ENCODE peak calls at places on chromosome X, in ten cellular contexts. M is ELF-1, Y is T-helper 1 cell, O is DMS53, G is fibroblast of villous mesenchyme, H is choroid plexus epithelial cell, Z is sciatic nerve, L is 8988T, B is osteocyte, C is left ventricle myocardium inferior. R is an unnamed sample.

GRCh38 chrX:13692771-13693231 is 3.9 kb downstream of the RAB9A start:
- DNase-seq in O (no peak), B (no peak), M (no peak), Y (no peak), G (no peak), L (no peak), H (no peak), Z (no peak), C (no peak), R (no peak)

GRCh38 chrX:117743469-117744251 is 372.9 kb downstream of the KLHL13 start:
- DNase-seq in H (peak), B (no peak), G (no peak), C (no peak), L (no peak), O (peak), Y (no peak), Z (no peak), M (peak), R (no peak)

GRCh38 chrX:129983575-129984131 is 1.2 kb downstream of the BCORL1 start:
- DNase-seq in C (no peak), M (peak), G (peak), H (no peak), B (no peak), Z (peak), O (peak), L (no peak), Y (no peak), R (peak)

GRCh38 chrX:133859860-133860259 is 125.5 kb downstream of the GPC3 start:
- DNase-seq in Z (no peak), G (peak), O (peak), Y (no peak), C (no peak), B (no peak), M (no peak), H (peak), L (no peak), R (no peak)

GRCh38 chrX:136495043-136495442 is 2.3 kb upstream of the HTATSF1 start:
- DNase-seq in Z (no peak), H (no peak), Y (no peak), L (no peak), O (no peak), C (no peak), M (no peak), B (no peak), G (no peak), R (no peak)

GRCh38 chrX:71573591-71573990 is 4.6 kb upstream of the GCNA start:
- DNase-seq in C (no peak), B (no peak), O (no peak), G (no peak), L (no peak), M (no peak), Z (no peak), H (no peak), Y (no peak), R (no peak)

GRCh38 chrX:1914606-1915365 is 299.9 kb downstream of the ASMT start:
- DNase-seq in Y (no peak), G (no peak), H (no peak), B (no peak), O (no peak), L (no peak), Z (no peak), M (peak), C (no peak), R (no peak)

GRCh38 chrX:65723706-65724105 is 56.3 kb downstream of the MSN start:
- DNase-seq in Y (no peak), O (no peak), Z (no peak), M (no peak), H (peak), B (no peak), G (peak), C (no peak), L (no peak), R (no peak)

GRCh38 chrX:14039344-14039743 is 9.7 kb upstream of the GEMIN8 start:
- DNase-seq in H (peak), G (peak), M (no peak), C (no peak), B (no peak), Z (peak), O (peak), Y (peak), L (no peak), R (peak)

GRCh38 chrX:151031365-151031975 is 48.3 kb downstream of the HMGB3 start:
- DNase-seq in C (no peak), O (peak), Z (no peak), L (no peak), G (no peak), H (no peak), M (no peak), Y (no peak), B (no peak), R (no peak)

GRCh38 chrX:23784487-23785301 is 1.7 kb downstream of the SAT1 start:
- DNase-seq in C (no peak), B (no peak), H (peak), Z (no peak), G (peak), O (peak), M (no peak), L (no peak), Y (no peak), R (no peak)

GRCh38 chrX:41734530-41734929 is 10.5 kb downstream of the GPR82 start:
- DNase-seq in C (no peak), G (peak), B (no peak), H (peak), L (no peak), O (peak), M (no peak), Y (no peak), Z (no peak), R (no peak)

GRCh38 chrX:107935664-107936433 is 46.3 kb downstream of the TEX13B start:
- DNase-seq in O (peak), Y (no peak), M (peak), B (no peak), Z (no peak), H (peak), G (no peak), C (no peak), L (no peak), R (no peak)

GRCh38 chrX:50812995-50813842 is 775 bp downstream of the SHROOM4 start:
- DNase-seq in Z (peak), O (peak), B (peak), H (peak), G (peak), Y (no peak), L (no peak), M (peak), C (peak), R (peak)

GRCh38 chrX:153459976-153460375 is 10.4 kb downstream of the HAUS7 start:
- DNase-seq in M (peak), L (no peak), B (no peak), Z (no peak), Y (no peak), O (no peak), H (peak), G (peak), C (no peak), R (no peak)

GRCh38 chrX:95893632-95894031 is 791.0 kb upstream of the DIAPH2 start:
- DNase-seq in L (no peak), Z (no peak), G (no peak), O (no peak), M (no peak), Y (no peak), H (peak), B (no peak), C (no peak), R (no peak)

GRCh38 chrX:3939967-3940610 is 226.6 kb upstream of the PRKX start:
- DNase-seq in C (no peak), B (no peak), H (peak), Y (no peak), O (peak), L (no peak), M (peak), G (peak), Z (no peak), R (no peak)

GRCh38 chrX:126550816-126551215 is 1.8 kb downstream of the DCAF12L1 start:
- DNase-seq in L (no peak), Y (no peak), M (no peak), H (no peak), B (no peak), G (no peak), Z (no peak), C (no peak), O (peak), R (no peak)

GRCh38 chrX:126770179-126770578 is 49.4 kb upstream of the PRR32 start:
- DNase-seq in B (no peak), O (peak), M (peak), Z (no peak), C (no peak), L (no peak), H (no peak), G (no peak), Y (no peak), R (no peak)

GRCh38 chrX:72100824-72101351 is 30.8 kb downstream of the RTL5 start:
- DNase-seq in L (no peak), Z (no peak), M (no peak), B (no peak), Y (peak), G (no peak), O (no peak), C (no peak), H (no peak), R (no peak)

GRCh38 chrX:39437670-39438441 is 636.6 kb downstream of the MID1IP1 start:
- DNase-seq in B (no peak), H (no peak), L (no peak), Y (no peak), O (no peak), Z (no peak), G (no peak), C (no peak), M (no peak), R (no peak)